ENCODE peak calls at places on chromosomes 13 and 19, in six cellular contexts. One of them, this sample, is unnamed. For H3K4me1, the result is how much of the 10 kb centered on the place peaks cover.

GRCh38 chr13:94703721-94704314 is 8.5 kb downstream of the SOX21 start:
- DNase-seq in OCI-LY7: no peak
- DNase-seq in suprapubic skin: no peak
- DNase-seq in right cardiac atrium: no peak
- DNase-seq in psoas muscle: no peak
- DNase-seq in BE2C: no peak
- DNase-seq in this sample: no peak

GRCh38 chr13:114268344-114269280 is 12.8 kb upstream of the UPF3A start:
- DNase-seq in right cardiac atrium: no peak
- DNase-seq in suprapubic skin: no peak
- DNase-seq in BE2C: no peak
- DNase-seq in OCI-LY7: no peak
- DNase-seq in psoas muscle: no peak
- DNase-seq in this sample: no peak

GRCh38 chr13:31774186-31774585 is 34.9 kb downstream of the RXFP2 start:
- DNase-seq in suprapubic skin: no peak
- DNase-seq in OCI-LY7: no peak
- DNase-seq in psoas muscle: no peak
- DNase-seq in right cardiac atrium: no peak
- DNase-seq in BE2C: no peak
- DNase-seq in this sample: no peak

GRCh38 chr19:12933287-12934072 is at the start of gene FARSA:
- DNase-seq in right cardiac atrium: peak
- DNase-seq in OCI-LY7: peak
- DNase-seq in psoas muscle: peak
- DNase-seq in suprapubic skin: peak
- DNase-seq in BE2C: peak
- DNase-seq in this sample: peak

GRCh38 chr19:35637165-35637564 is 4.4 kb upstream of the ETV2 start:
- DNase-seq in OCI-LY7: no peak
- DNase-seq in BE2C: no peak
- DNase-seq in psoas muscle: no peak
- DNase-seq in suprapubic skin: no peak
- DNase-seq in right cardiac atrium: peak
- DNase-seq in this sample: no peak

GRCh38 chr19:47351545-47351944 is 2.4 kb downstream of the DHX34 start:
- DNase-seq in suprapubic skin: no peak
- DNase-seq in right cardiac atrium: no peak
- DNase-seq in BE2C: peak
- DNase-seq in psoas muscle: no peak
- DNase-seq in OCI-LY7: peak
- DNase-seq in this sample: no peak

GRCh38 chr19:57171551-57172081 is 4.3 kb upstream of the DUXA start:
- DNase-seq in suprapubic skin: no peak
- DNase-seq in right cardiac atrium: peak
- DNase-seq in BE2C: peak
- DNase-seq in OCI-LY7: no peak
- DNase-seq in psoas muscle: peak
- DNase-seq in this sample: peak

GRCh38 chr19:3963458-3964255 is 7.2 kb downstream of the DAPK3 start:
- DNase-seq in OCI-LY7: no peak
- DNase-seq in right cardiac atrium: peak
- DNase-seq in psoas muscle: peak
- DNase-seq in suprapubic skin: peak
- DNase-seq in BE2C: no peak
- DNase-seq in this sample: no peak

GRCh38 chr19:2332341-2333026 is 4.0 kb downstream of the SPPL2B start:
- DNase-seq in BE2C: peak
- DNase-seq in right cardiac atrium: peak
- DNase-seq in psoas muscle: no peak
- DNase-seq in OCI-LY7: peak
- DNase-seq in suprapubic skin: no peak
- DNase-seq in this sample: no peak

GRCh38 chr13:25844559-25845434 is 207.0 kb downstream of the SHISA2 start:
- DNase-seq in suprapubic skin: no peak
- DNase-seq in right cardiac atrium: no peak
- DNase-seq in psoas muscle: no peak
- DNase-seq in OCI-LY7: no peak
- DNase-seq in BE2C: no peak
- DNase-seq in this sample: no peak

GRCh38 chr19:29323972-29324680 is 111.2 kb upstream of the UQCRFS1 start:
- DNase-seq in BE2C: no peak
- DNase-seq in psoas muscle: no peak
- DNase-seq in OCI-LY7: no peak
- DNase-seq in right cardiac atrium: no peak
- DNase-seq in suprapubic skin: no peak
- DNase-seq in this sample: no peak

GRCh38 chr19:40284501-40285352 is at the start of gene AKT2:
- DNase-seq in suprapubic skin: peak
- DNase-seq in right cardiac atrium: peak
- DNase-seq in OCI-LY7: peak
- DNase-seq in psoas muscle: peak
- DNase-seq in BE2C: peak
- DNase-seq in this sample: no peak

GRCh38 chr13:33069365-33069764 is 53.1 kb downstream of the KL start:
- DNase-seq in psoas muscle: no peak
- DNase-seq in OCI-LY7: peak
- DNase-seq in BE2C: no peak
- DNase-seq in right cardiac atrium: no peak
- DNase-seq in suprapubic skin: no peak
- DNase-seq in this sample: no peak

GRCh38 chr19:35284153-35285140 is 2.1 kb downstream of the HAMP start:
- DNase-seq in BE2C: no peak
- DNase-seq in OCI-LY7: no peak
- DNase-seq in suprapubic skin: no peak
- DNase-seq in right cardiac atrium: no peak
- DNase-seq in psoas muscle: no peak
- DNase-seq in this sample: no peak

GRCh38 chr13:110767476-110767875 is 54.0 kb downstream of the ING1 start:
- DNase-seq in suprapubic skin: no peak
- DNase-seq in right cardiac atrium: no peak
- DNase-seq in BE2C: no peak
- DNase-seq in psoas muscle: no peak
- DNase-seq in OCI-LY7: no peak
- DNase-seq in this sample: no peak

GRCh38 chr13:94325660-94326059 is 153.8 kb downstream of the DCT start:
- DNase-seq in suprapubic skin: no peak
- DNase-seq in BE2C: no peak
- DNase-seq in right cardiac atrium: no peak
- DNase-seq in OCI-LY7: no peak
- DNase-seq in psoas muscle: no peak
- DNase-seq in this sample: no peak

GRCh38 chr13:26656919-26657318 is 99.4 kb downstream of the WASF3 start:
- DNase-seq in right cardiac atrium: no peak
- DNase-seq in suprapubic skin: no peak
- DNase-seq in psoas muscle: no peak
- DNase-seq in BE2C: no peak
- DNase-seq in OCI-LY7: peak
- DNase-seq in this sample: no peak

GRCh38 chr13:113904411-113904810 is 40.5 kb upstream of the GAS6 start:
- DNase-seq in right cardiac atrium: peak
- DNase-seq in psoas muscle: peak
- DNase-seq in OCI-LY7: no peak
- DNase-seq in BE2C: peak
- DNase-seq in suprapubic skin: no peak
- DNase-seq in this sample: peak

GRCh38 chr19:45158503-45159026 is 2.2 kb downstream of the NKPD1 start:
- DNase-seq in OCI-LY7: no peak
- DNase-seq in psoas muscle: no peak
- DNase-seq in BE2C: no peak
- DNase-seq in right cardiac atrium: no peak
- DNase-seq in suprapubic skin: no peak
- DNase-seq in this sample: no peak

GRCh38 chr13:43298799-43299198 is 275.4 kb downstream of the DNAJC15 start:
- DNase-seq in OCI-LY7: no peak
- DNase-seq in right cardiac atrium: no peak
- DNase-seq in suprapubic skin: no peak
- DNase-seq in BE2C: no peak
- DNase-seq in psoas muscle: no peak
- DNase-seq in this sample: no peak

GRCh38 chr19:36686365-36687213 is 823 bp upstream of the ZNF567 start:
- DNase-seq in psoas muscle: no peak
- DNase-seq in suprapubic skin: no peak
- DNase-seq in OCI-LY7: no peak
- DNase-seq in right cardiac atrium: no peak
- DNase-seq in BE2C: peak
- DNase-seq in this sample: no peak

GRCh38 chr19:46603752-46604241 is 2.7 kb downstream of the CALM3 start:
- DNase-seq in psoas muscle: no peak
- DNase-seq in OCI-LY7: no peak
- DNase-seq in suprapubic skin: no peak
- DNase-seq in right cardiac atrium: peak
- DNase-seq in BE2C: no peak
- DNase-seq in this sample: peak

GRCh38 chr13:30045916-30046704 is 195.7 kb upstream of the UBL3 start:
- DNase-seq in BE2C: no peak
- DNase-seq in psoas muscle: no peak
- DNase-seq in right cardiac atrium: no peak
- DNase-seq in OCI-LY7: no peak
- DNase-seq in suprapubic skin: no peak
- DNase-seq in this sample: no peak

GRCh38 chr13:36549771-36550170 is 117.5 kb downstream of the CCNA1 start:
- DNase-seq in suprapubic skin: no peak
- DNase-seq in psoas muscle: no peak
- DNase-seq in OCI-LY7: peak
- DNase-seq in right cardiac atrium: no peak
- DNase-seq in BE2C: peak
- DNase-seq in this sample: no peak

DNA sequence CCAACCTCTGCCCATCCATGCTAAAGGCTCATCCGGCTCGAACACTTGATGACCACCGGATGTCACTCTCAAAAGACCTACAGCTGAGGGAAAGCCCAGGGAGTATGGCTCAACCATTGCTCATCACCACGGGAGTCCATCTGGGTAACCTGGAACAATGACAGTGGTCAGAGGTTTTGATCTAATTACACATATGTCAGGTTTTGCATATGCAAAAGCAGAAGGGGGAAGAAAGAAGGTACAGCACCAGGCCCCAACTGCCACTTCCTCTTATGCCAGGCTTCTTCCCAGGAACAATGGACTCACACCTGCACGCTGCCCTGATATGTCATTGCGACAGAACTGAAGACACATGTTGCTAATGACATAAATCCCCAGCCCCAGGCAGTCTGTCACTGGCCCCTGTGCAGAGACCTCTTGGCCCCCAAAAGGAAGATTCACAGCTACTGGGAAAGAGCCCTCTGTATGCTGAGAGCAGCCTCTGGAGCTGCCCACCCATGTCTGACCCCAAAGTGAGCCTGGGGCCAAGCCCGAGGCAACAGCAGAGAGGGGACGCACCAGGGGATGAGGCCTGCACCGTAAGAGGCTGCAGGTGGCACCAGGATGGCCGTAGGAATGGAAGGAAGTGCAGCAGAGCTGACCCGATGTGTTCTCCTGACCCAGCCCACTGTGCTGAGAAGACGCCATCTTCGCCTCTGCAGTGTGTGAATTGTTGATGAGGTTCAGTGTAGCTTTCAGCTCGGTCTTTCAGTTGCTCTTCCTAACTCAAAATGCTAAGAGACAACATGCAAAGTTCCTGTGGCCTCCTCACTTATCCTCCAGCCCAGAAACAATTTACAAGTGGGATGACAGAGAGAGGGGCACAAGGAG is 26.3 kb downstream of the EPS15L1 start:
- DNase-seq in right cardiac atrium: peak
- DNase-seq in psoas muscle: no peak
- DNase-seq in OCI-LY7: peak
- DNase-seq in suprapubic skin: no peak
- DNase-seq in BE2C: no peak
- DNase-seq in this sample: no peak
- H3K4me1 ChIP-seq in right cardiac atrium: under half
- H3K4me1 ChIP-seq in psoas muscle: half or more
- H3K4me1 ChIP-seq in OCI-LY7: half or more
- H3K4me1 ChIP-seq in suprapubic skin: under half
- H3K4me1 ChIP-seq in BE2C: under half
- H3K4me1 ChIP-seq in this sample: under half

DNA sequence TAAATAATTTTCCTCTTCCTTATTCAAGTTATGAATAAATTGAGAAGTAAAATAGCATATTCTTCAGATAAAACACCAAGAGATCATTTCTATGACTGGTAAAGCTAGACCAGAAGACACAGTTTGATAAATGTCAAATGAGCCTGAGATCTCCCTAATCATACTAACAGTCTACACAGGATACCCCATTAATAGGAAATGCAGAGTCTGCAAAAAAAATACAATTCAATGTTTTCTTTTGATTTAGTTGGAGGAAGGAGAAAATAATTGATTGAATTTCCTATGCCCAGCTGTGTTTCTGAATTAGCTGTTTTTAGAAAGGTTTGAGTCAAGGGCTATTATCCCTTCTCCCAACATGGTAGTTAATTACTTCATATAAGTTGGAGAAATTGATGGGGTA is 734.6 kb upstream of the SLITRK1 start:
- DNase-seq in OCI-LY7: no peak
- DNase-seq in right cardiac atrium: no peak
- DNase-seq in suprapubic skin: no peak
- DNase-seq in psoas muscle: no peak
- DNase-seq in BE2C: no peak
- DNase-seq in this sample: no peak
- H3K4me1 ChIP-seq in OCI-LY7: under half
- H3K4me1 ChIP-seq in right cardiac atrium: under half
- H3K4me1 ChIP-seq in suprapubic skin: under half
- H3K4me1 ChIP-seq in psoas muscle: under half
- H3K4me1 ChIP-seq in BE2C: under half
- H3K4me1 ChIP-seq in this sample: under half

DNA sequence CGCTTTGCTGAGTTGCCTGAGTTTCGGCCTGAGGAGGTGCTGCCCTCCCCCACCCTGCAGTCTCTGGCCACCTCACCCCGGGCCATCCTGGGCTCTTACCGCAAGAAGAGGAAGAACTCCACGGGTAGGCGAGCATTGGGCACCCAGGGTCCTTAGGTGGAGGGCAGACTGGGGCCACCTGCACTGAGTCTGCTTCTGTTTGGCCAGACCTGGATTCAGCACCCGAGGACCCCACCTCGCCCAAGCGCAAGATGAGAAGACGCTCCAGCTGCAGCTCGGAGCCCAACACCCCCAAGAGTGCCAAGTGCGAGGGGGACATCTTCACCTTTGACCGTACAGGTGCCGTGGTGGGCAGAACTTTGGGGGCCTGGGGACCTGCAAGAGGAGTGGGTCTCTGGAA is 8.0 kb upstream of the PRR19 start:
- DNase-seq in psoas muscle: peak
- DNase-seq in BE2C: no peak
- DNase-seq in OCI-LY7: no peak
- DNase-seq in right cardiac atrium: peak
- DNase-seq in suprapubic skin: no peak
- DNase-seq in this sample: no peak
- H3K4me1 ChIP-seq in psoas muscle: under half
- H3K4me1 ChIP-seq in BE2C: under half
- H3K4me1 ChIP-seq in OCI-LY7: under half
- H3K4me1 ChIP-seq in right cardiac atrium: under half
- H3K4me1 ChIP-seq in suprapubic skin: under half
- H3K4me1 ChIP-seq in this sample: under half

DNA sequence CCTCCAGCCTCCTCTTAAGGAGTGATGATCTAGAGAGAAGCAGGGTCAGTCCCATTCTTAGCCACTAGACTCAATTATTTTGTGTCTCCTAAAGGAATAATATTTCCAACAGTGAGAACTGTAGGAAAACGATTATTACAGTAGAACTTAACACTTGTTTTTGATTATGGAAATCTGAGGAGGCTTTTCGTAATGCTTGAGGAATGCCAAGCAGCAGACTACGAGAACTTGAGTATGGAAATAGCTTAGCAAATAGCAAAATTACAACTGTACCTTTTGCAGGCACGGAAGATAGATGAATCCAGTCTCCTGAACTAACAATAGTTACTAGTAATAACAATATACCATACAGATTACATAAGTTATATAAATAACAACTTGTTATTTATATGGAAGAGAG is 12.2 kb downstream of the BRD4 start:
- DNase-seq in suprapubic skin: no peak
- DNase-seq in OCI-LY7: no peak
- DNase-seq in psoas muscle: no peak
- DNase-seq in BE2C: no peak
- DNase-seq in right cardiac atrium: no peak
- DNase-seq in this sample: no peak
- H3K4me1 ChIP-seq in suprapubic skin: half or more
- H3K4me1 ChIP-seq in OCI-LY7: half or more
- H3K4me1 ChIP-seq in psoas muscle: half or more
- H3K4me1 ChIP-seq in BE2C: under half
- H3K4me1 ChIP-seq in right cardiac atrium: under half
- H3K4me1 ChIP-seq in this sample: half or more